ENCODE peak calls at places on chromosome 10, in six cellular contexts. W is islet precursor cell; O is naive thymus-derived CD4-positive, alpha-beta T cell; K is heart right ventricle; D is AG20443; A is left cardiac atrium. Z is an unnamed sample.

GRCh38 chr10:65358565-65358964 is 1567.3 kb upstream of the LRRTM3 start:
- DNase-seq in A (no peak), K (no peak), W (peak), O (no peak), D (no peak), Z (peak)

GRCh38 chr10:36366843-36367242 is 724.7 kb upstream of the FZD8 start:
- DNase-seq in A (no peak), D (no peak), K (no peak), O (no peak), W (no peak), Z (no peak)

GRCh38 chr10:44908936-44909335 is 2.2 kb upstream of the TMEM72 start:
- DNase-seq in A (no peak), W (peak), D (no peak), O (no peak), K (no peak), Z (no peak)

GRCh38 chr10:122494833-122495232 is 33.5 kb downstream of the HTRA1 start:
- DNase-seq in D (peak), O (no peak), W (peak), A (peak), K (peak), Z (peak)

GRCh38 chr10:31709028-31709427 is 219.6 kb downstream of the ARHGAP12 start:
- DNase-seq in D (no peak), W (no peak), K (no peak), O (no peak), A (no peak), Z (no peak)

GRCh38 chr10:87837445-87837844 is 19.4 kb upstream of the ATAD1 start:
- DNase-seq in W (no peak), K (no peak), O (no peak), D (no peak), A (no peak), Z (no peak)

GRCh38 chr10:88080213-88080612 is 216.8 kb downstream of the PTEN start:
- DNase-seq in D (no peak), A (no peak), K (no peak), W (no peak), O (no peak), Z (peak)

GRCh38 chr10:6035101-6035834 is 26.9 kb downstream of the IL2RA start:
- DNase-seq in W (no peak), O (no peak), A (no peak), D (no peak), K (peak), Z (no peak)

GRCh38 chr10:43574035-43574892 is at the start of gene ZNF239:
- DNase-seq in K (peak), O (peak), D (peak), A (peak), W (peak), Z (peak)

GRCh38 chr10:45660876-45661411 is 11.6 kb downstream of the ZFAND4 start:
- DNase-seq in K (no peak), O (peak), A (no peak), W (no peak), D (no peak), Z (no peak)

GRCh38 chr10:130804281-130804680 is 507.2 kb downstream of the TCERG1L start:
- DNase-seq in K (no peak), O (no peak), D (no peak), A (no peak), W (peak), Z (no peak)

GRCh38 chr10:1627945-1628344 is 109.4 kb downstream of the ADARB2 start:
- DNase-seq in A (no peak), K (no peak), W (peak), O (no peak), D (no peak), Z (no peak)

GRCh38 chr10:119496282-119496681 is 46.2 kb downstream of the RGS10 start:
- DNase-seq in A (no peak), K (no peak), W (no peak), O (no peak), D (no peak), Z (no peak)

GRCh38 chr10:28796606-28797512 is 119.5 kb downstream of the BAMBI start:
- DNase-seq in A (peak), W (no peak), D (no peak), K (peak), O (no peak), Z (peak)

GRCh38 chr10:34759161-34759836 is 55.8 kb downstream of the PARD3 start:
- DNase-seq in D (no peak), K (no peak), O (no peak), W (no peak), A (no peak), Z (no peak)

GRCh38 chr10:73848821-73849489 is 25.4 kb downstream of the CAMK2G start:
- DNase-seq in D (peak), A (peak), O (peak), K (peak), W (peak), Z (peak)

GRCh38 chr10:94069884-94070283 is 76.2 kb downstream of the PLCE1 start:
- DNase-seq in W (no peak), K (no peak), A (no peak), D (no peak), O (no peak), Z (no peak)